ENCODE peak calls at places on chromosome 5, in five cellular contexts. X is H54; K is astrocyte of the spinal cord; Z is PC-9; M is stimulated activated CD4-positive, alpha-beta T cell treated with anti-CD3 and anti-CD28 coated beads, Interleukin-2, amount 100 ng/mL, for 24 hours. R is an unnamed sample.

GRCh38 chr5:139690385-139691274 is 42.5 kb downstream of the CXXC5 start:
- DNase-seq in M (no peak), Z (no peak), X (no peak), K (peak), R (no peak)

GRCh38 chr5:88269222-88269771 is 652 bp upstream of the TMEM161B start:
- DNase-seq in M (peak), Z (peak), K (peak), X (peak), R (peak)

GRCh38 chr5:131628990-131629389 is 6.0 kb downstream of the RAPGEF6 start:
- DNase-seq in M (no peak), X (no peak), Z (no peak), K (peak), R (no peak)

GRCh38 chr5:34684281-34684979 is 28.3 kb downstream of the RAI14 start:
- DNase-seq in M (no peak), X (no peak), K (peak), Z (peak), R (no peak)

GRCh38 chr5:2877520-2877919 is 126.0 kb upstream of the IRX2 start:
- DNase-seq in X (no peak), Z (no peak), M (no peak), K (no peak), R (no peak)

GRCh38 chr5:92644271-92644886 is 936.6 kb downstream of the NR2F1-AS1 start:
- DNase-seq in K (no peak), X (no peak), M (no peak), Z (no peak), R (no peak)

GRCh38 chr5:165723931-165724330 is 2218.5 kb downstream of the MAT2B start:
- DNase-seq in M (no peak), Z (no peak), X (no peak), K (no peak), R (no peak)

GRCh38 chr5:141822134-141822533 is 56.1 kb downstream of the PCDH1 start:
- DNase-seq in X (peak), K (no peak), Z (no peak), M (no peak), R (no peak)

GRCh38 chr5:174522641-174523260 is 201.6 kb upstream of the MSX2 start:
- DNase-seq in K (no peak), Z (no peak), X (no peak), M (no peak), R (no peak)

GRCh38 chr5:61334224-61335196 is 2.5 kb downstream of the ZSWIM6 start:
- DNase-seq in Z (no peak), X (no peak), M (no peak), K (peak), R (no peak)

GRCh38 chr5:45411971-45412612 is 284.1 kb downstream of the HCN1 start:
- DNase-seq in M (no peak), Z (no peak), X (no peak), K (peak), R (no peak)

GRCh38 chr5:44875661-44876250 is 67.0 kb downstream of the MRPS30 start:
- DNase-seq in Z (peak), M (peak), X (peak), K (peak), R (no peak)

GRCh38 chr5:170266570-170267379 is 30.8 kb downstream of the LCP2 start:
- DNase-seq in Z (no peak), X (no peak), K (no peak), M (peak), R (no peak)

GRCh38 chr5:147203208-147203607 is 31.6 kb upstream of the STK32A start:
- DNase-seq in M (no peak), Z (no peak), K (no peak), X (no peak), R (no peak)

GRCh38 chr5:39337516-39337915 is 26.8 kb downstream of the C9 start:
- DNase-seq in Z (no peak), X (no peak), K (no peak), M (no peak), R (no peak)

GRCh38 chr5:169632946-169633345 is 4.1 kb upstream of the DOCK2 start:
- DNase-seq in X (no peak), K (no peak), M (no peak), Z (no peak), R (no peak)

GRCh38 chr5:142748568-142749249 is 21.5 kb upstream of the ARHGAP26 start:
- DNase-seq in K (no peak), M (peak), X (no peak), Z (no peak), R (peak)

GRCh38 chr5:178287791-178288105 is 55.1 kb upstream of the PHYKPL start:
- DNase-seq in Z (no peak), M (no peak), K (no peak), X (no peak), R (no peak)

GRCh38 chr5:387491-388265 is 55.3 kb upstream of the EXOC3 start:
- DNase-seq in X (no peak), Z (no peak), K (no peak), M (no peak), R (no peak)

GRCh38 chr5:15601274-15601673 is 101.3 kb downstream of the FBXL7 start:
- DNase-seq in K (no peak), X (no peak), M (no peak), Z (no peak), R (no peak)

GRCh38 chr5:77607324-77607723 is 31.2 kb downstream of the OTP start:
- DNase-seq in X (no peak), Z (no peak), K (no peak), M (no peak), R (no peak)

GRCh38 chr5:149341846-149342245 is 3.5 kb upstream of the GRPEL2 start:
- DNase-seq in X (no peak), K (no peak), Z (no peak), M (no peak), R (no peak)

GRCh38 chr5:142472306-142472951 is 147.6 kb upstream of the SPRY4 start:
- DNase-seq in Z (peak), M (peak), X (peak), K (peak), R (no peak)

GRCh38 chr5:89377752-89378455 is 494.9 kb upstream of the MEF2C start:
- DNase-seq in K (no peak), Z (no peak), X (no peak), M (no peak), R (no peak)